ENCODE peak calls at places on chromosome 1, in eight cellular contexts. One of them, this sample, is unnamed.

GRCh38 chr1:198158766-198159589 is 2.2 kb downstream of the NEK7 start:
- DNase-seq in neuronal stem cell: peak; percentile 86
- DNase-seq in ELF-1: peak; percentile 96
- DNase-seq in HTR-8/SVneo: peak; percentile 91
- DNase-seq in AML-193: peak; percentile 82
- DNase-seq in iPS-NIHi11: peak; percentile 88
- DNase-seq in immature natural killer cell: peak; percentile 82
- DNase-seq in breast epithelium: peak; percentile 82
- DNase-seq in this sample: peak; percentile 95

GRCh38 chr1:20282544-20282943 is 8.1 kb upstream of the VWA5B1 start:
- DNase-seq in neuronal stem cell: no peak
- DNase-seq in ELF-1: peak; percentile 31
- DNase-seq in HTR-8/SVneo: no peak
- DNase-seq in AML-193: no peak
- DNase-seq in iPS-NIHi11: no peak
- DNase-seq in immature natural killer cell: no peak
- DNase-seq in breast epithelium: no peak
- DNase-seq in this sample: no peak

GRCh38 chr1:92768915-92769314 is 16.0 kb downstream of the EVI5 start:
- DNase-seq in neuronal stem cell: no peak
- DNase-seq in ELF-1: no peak
- DNase-seq in HTR-8/SVneo: no peak
- DNase-seq in AML-193: no peak
- DNase-seq in iPS-NIHi11: no peak
- DNase-seq in immature natural killer cell: no peak
- DNase-seq in breast epithelium: no peak
- DNase-seq in this sample: no peak

GRCh38 chr1:78301141-78301540 is 189.6 kb upstream of the PTGFR start:
- DNase-seq in neuronal stem cell: no peak
- DNase-seq in ELF-1: no peak
- DNase-seq in HTR-8/SVneo: no peak
- DNase-seq in AML-193: no peak
- DNase-seq in iPS-NIHi11: no peak
- DNase-seq in immature natural killer cell: no peak
- DNase-seq in breast epithelium: no peak
- DNase-seq in this sample: no peak

GRCh38 chr1:97139512-97139911 is 417.9 kb downstream of the PTBP2 start:
- DNase-seq in neuronal stem cell: no peak
- DNase-seq in ELF-1: no peak
- DNase-seq in HTR-8/SVneo: no peak
- DNase-seq in AML-193: no peak
- DNase-seq in iPS-NIHi11: no peak
- DNase-seq in immature natural killer cell: no peak
- DNase-seq in breast epithelium: no peak
- DNase-seq in this sample: no peak

GRCh38 chr1:75174031-75174760 is 40.0 kb downstream of the LHX8 start:
- DNase-seq in neuronal stem cell: no peak
- DNase-seq in ELF-1: no peak
- DNase-seq in HTR-8/SVneo: no peak
- DNase-seq in AML-193: no peak
- DNase-seq in iPS-NIHi11: no peak
- DNase-seq in immature natural killer cell: no peak
- DNase-seq in breast epithelium: no peak
- DNase-seq in this sample: no peak

GRCh38 chr1:228735871-228736586 is 750 bp downstream of the RHOU start:
- DNase-seq in neuronal stem cell: no peak
- DNase-seq in ELF-1: peak; percentile 50
- DNase-seq in HTR-8/SVneo: peak; percentile 25
- DNase-seq in AML-193: no peak
- DNase-seq in iPS-NIHi11: peak; percentile 47
- DNase-seq in immature natural killer cell: peak; percentile 6
- DNase-seq in breast epithelium: no peak
- DNase-seq in this sample: peak; percentile 54

GRCh38 chr1:93614550-93615200 is 67.0 kb downstream of the BCAR3 start:
- DNase-seq in neuronal stem cell: no peak
- DNase-seq in ELF-1: no peak
- DNase-seq in HTR-8/SVneo: no peak
- DNase-seq in AML-193: no peak
- DNase-seq in iPS-NIHi11: no peak
- DNase-seq in immature natural killer cell: no peak
- DNase-seq in breast epithelium: no peak
- DNase-seq in this sample: peak; percentile 49

GRCh38 chr1:56212143-56212542 is 367.2 kb downstream of the PLPP3 start:
- DNase-seq in neuronal stem cell: no peak
- DNase-seq in ELF-1: no peak
- DNase-seq in HTR-8/SVneo: no peak
- DNase-seq in AML-193: no peak
- DNase-seq in iPS-NIHi11: no peak
- DNase-seq in immature natural killer cell: no peak
- DNase-seq in breast epithelium: no peak
- DNase-seq in this sample: no peak

GRCh38 chr1:23444104-23444533 is 19.6 kb upstream of the TCEA3 start:
- DNase-seq in neuronal stem cell: no peak
- DNase-seq in ELF-1: no peak
- DNase-seq in HTR-8/SVneo: no peak
- DNase-seq in AML-193: peak; percentile 9
- DNase-seq in iPS-NIHi11: no peak
- DNase-seq in immature natural killer cell: no peak
- DNase-seq in breast epithelium: no peak
- DNase-seq in this sample: no peak

GRCh38 chr1:26541816-26542711 is 12.5 kb downstream of the RPS6KA1 start:
- DNase-seq in neuronal stem cell: no peak
- DNase-seq in ELF-1: peak; percentile 83
- DNase-seq in HTR-8/SVneo: no peak
- DNase-seq in AML-193: peak; percentile 98
- DNase-seq in iPS-NIHi11: peak; percentile 89
- DNase-seq in immature natural killer cell: peak; percentile 92
- DNase-seq in breast epithelium: no peak
- DNase-seq in this sample: peak; percentile 92

GRCh38 chr1:111140680-111140967 is 601 bp downstream of the CEPT1 start:
- DNase-seq in neuronal stem cell: no peak
- DNase-seq in ELF-1: peak; percentile 70
- DNase-seq in HTR-8/SVneo: peak; percentile 50
- DNase-seq in AML-193: no peak
- DNase-seq in iPS-NIHi11: no peak
- DNase-seq in immature natural killer cell: no peak
- DNase-seq in breast epithelium: peak; percentile 51
- DNase-seq in this sample: peak; percentile 79